ENCODE peak calls at places on chromosomes 4 and X, in ten cellular contexts. One of them, this sample, is unnamed.

GRCh38 chr4:73836373-73837269 is at the start of gene CXCL6:
- DNase-seq in mammary epithelial cell: no peak
- DNase-seq in ELR: peak; percentile 61
- DNase-seq in iris pigment epithelial cell: peak; percentile 60
- DNase-seq in endodermal cell: peak; percentile 87
- DNase-seq in nephron progenitor cell: peak; percentile 66
- DNase-seq in neural crest cell: peak; percentile 36
- DNase-seq in RPMI7951: no peak
- DNase-seq in GM13977: no peak
- DNase-seq in activated T-cell treated with anti-CD3 and anti-CD28 coated beads, Interleukin-2, amount 50 U/mL, for 1 hour: no peak
- DNase-seq in this sample: no peak

GRCh38 chrX:151510203-151510602 is 53.3 kb upstream of the PASD1 start:
- DNase-seq in RPMI7951: no peak
- DNase-seq in activated T-cell treated with anti-CD3 and anti-CD28 coated beads, Interleukin-2, amount 50 U/mL, for 1 hour: no peak
- DNase-seq in neural crest cell: no peak
- DNase-seq in iris pigment epithelial cell: no peak
- DNase-seq in endodermal cell: no peak
- DNase-seq in GM13977: no peak
- DNase-seq in nephron progenitor cell: no peak
- DNase-seq in ELR: no peak
- DNase-seq in mammary epithelial cell: no peak
- DNase-seq in this sample: no peak

GRCh38 chrX:41350976-41351569 is 17.1 kb downstream of the DDX3X start:
- DNase-seq in neural crest cell: no peak
- DNase-seq in GM13977: no peak
- DNase-seq in RPMI7951: peak; percentile 25
- DNase-seq in mammary epithelial cell: no peak
- DNase-seq in endodermal cell: peak; percentile 43
- DNase-seq in activated T-cell treated with anti-CD3 and anti-CD28 coated beads, Interleukin-2, amount 50 U/mL, for 1 hour: no peak
- DNase-seq in iris pigment epithelial cell: peak; percentile 11
- DNase-seq in nephron progenitor cell: no peak
- DNase-seq in ELR: peak; percentile 42
- DNase-seq in this sample: no peak

GRCh38 chr4:96352051-96352517 is 512.2 kb downstream of the PDHA2 start:
- DNase-seq in mammary epithelial cell: peak; percentile 14
- DNase-seq in neural crest cell: peak; percentile 17
- DNase-seq in nephron progenitor cell: peak; percentile 10
- DNase-seq in ELR: no peak
- DNase-seq in iris pigment epithelial cell: peak; percentile 14
- DNase-seq in GM13977: no peak
- DNase-seq in activated T-cell treated with anti-CD3 and anti-CD28 coated beads, Interleukin-2, amount 50 U/mL, for 1 hour: no peak
- DNase-seq in RPMI7951: no peak
- DNase-seq in endodermal cell: peak; percentile 63
- DNase-seq in this sample: no peak

GRCh38 chr4:15757084-15757483 is 21.0 kb upstream of the CD38 start:
- DNase-seq in RPMI7951: no peak
- DNase-seq in mammary epithelial cell: no peak
- DNase-seq in activated T-cell treated with anti-CD3 and anti-CD28 coated beads, Interleukin-2, amount 50 U/mL, for 1 hour: no peak
- DNase-seq in iris pigment epithelial cell: no peak
- DNase-seq in GM13977: no peak
- DNase-seq in endodermal cell: no peak
- DNase-seq in neural crest cell: no peak
- DNase-seq in ELR: no peak
- DNase-seq in nephron progenitor cell: no peak
- DNase-seq in this sample: no peak

GRCh38 chr4:41133619-41134018 is 80.7 kb downstream of the APBB2 start:
- DNase-seq in nephron progenitor cell: no peak
- DNase-seq in ELR: no peak
- DNase-seq in endodermal cell: peak; percentile 78
- DNase-seq in neural crest cell: no peak
- DNase-seq in RPMI7951: no peak
- DNase-seq in activated T-cell treated with anti-CD3 and anti-CD28 coated beads, Interleukin-2, amount 50 U/mL, for 1 hour: no peak
- DNase-seq in GM13977: no peak
- DNase-seq in iris pigment epithelial cell: no peak
- DNase-seq in mammary epithelial cell: no peak
- DNase-seq in this sample: no peak

GRCh38 chr4:185265942-185266341 is 56.5 kb downstream of the SNX25 start:
- DNase-seq in activated T-cell treated with anti-CD3 and anti-CD28 coated beads, Interleukin-2, amount 50 U/mL, for 1 hour: no peak
- DNase-seq in iris pigment epithelial cell: peak; percentile 83
- DNase-seq in nephron progenitor cell: no peak
- DNase-seq in endodermal cell: no peak
- DNase-seq in GM13977: peak; percentile 20
- DNase-seq in RPMI7951: peak; percentile 80
- DNase-seq in mammary epithelial cell: peak; percentile 35
- DNase-seq in ELR: peak; percentile 58
- DNase-seq in neural crest cell: no peak
- DNase-seq in this sample: no peak

GRCh38 chr4:113935190-113935589 is 44.3 kb downstream of the ARSJ start:
- DNase-seq in iris pigment epithelial cell: peak; percentile 56
- DNase-seq in activated T-cell treated with anti-CD3 and anti-CD28 coated beads, Interleukin-2, amount 50 U/mL, for 1 hour: no peak
- DNase-seq in endodermal cell: no peak
- DNase-seq in ELR: no peak
- DNase-seq in mammary epithelial cell: no peak
- DNase-seq in RPMI7951: no peak
- DNase-seq in neural crest cell: no peak
- DNase-seq in nephron progenitor cell: no peak
- DNase-seq in GM13977: no peak
- DNase-seq in this sample: no peak

GRCh38 chrX:21912989-21913388 is 27.5 kb upstream of the SMS start:
- DNase-seq in neural crest cell: no peak
- DNase-seq in ELR: no peak
- DNase-seq in iris pigment epithelial cell: no peak
- DNase-seq in mammary epithelial cell: no peak
- DNase-seq in GM13977: no peak
- DNase-seq in activated T-cell treated with anti-CD3 and anti-CD28 coated beads, Interleukin-2, amount 50 U/mL, for 1 hour: no peak
- DNase-seq in nephron progenitor cell: no peak
- DNase-seq in RPMI7951: no peak
- DNase-seq in endodermal cell: no peak
- DNase-seq in this sample: no peak

GRCh38 chr4:83231620-83232056 is 53.0 kb downstream of the COQ2 start:
- DNase-seq in nephron progenitor cell: no peak
- DNase-seq in iris pigment epithelial cell: peak; percentile 31
- DNase-seq in ELR: peak; percentile 76
- DNase-seq in GM13977: no peak
- DNase-seq in activated T-cell treated with anti-CD3 and anti-CD28 coated beads, Interleukin-2, amount 50 U/mL, for 1 hour: no peak
- DNase-seq in mammary epithelial cell: peak; percentile 82
- DNase-seq in RPMI7951: peak; percentile 88
- DNase-seq in neural crest cell: no peak
- DNase-seq in endodermal cell: no peak
- DNase-seq in this sample: no peak

GRCh38 chr4:83438719-83439118 is 16.9 kb downstream of the HELQ start:
- DNase-seq in GM13977: no peak
- DNase-seq in mammary epithelial cell: peak; percentile 7
- DNase-seq in endodermal cell: no peak
- DNase-seq in ELR: peak; percentile 6
- DNase-seq in activated T-cell treated with anti-CD3 and anti-CD28 coated beads, Interleukin-2, amount 50 U/mL, for 1 hour: no peak
- DNase-seq in iris pigment epithelial cell: peak; percentile 6
- DNase-seq in neural crest cell: no peak
- DNase-seq in nephron progenitor cell: no peak
- DNase-seq in RPMI7951: no peak
- DNase-seq in this sample: no peak

GRCh38 chr4:174461438-174462106 is 60.7 kb downstream of the HPGD start:
- DNase-seq in endodermal cell: no peak
- DNase-seq in mammary epithelial cell: no peak
- DNase-seq in iris pigment epithelial cell: peak; percentile 12
- DNase-seq in activated T-cell treated with anti-CD3 and anti-CD28 coated beads, Interleukin-2, amount 50 U/mL, for 1 hour: no peak
- DNase-seq in RPMI7951: no peak
- DNase-seq in neural crest cell: no peak
- DNase-seq in ELR: no peak
- DNase-seq in GM13977: no peak
- DNase-seq in nephron progenitor cell: no peak
- DNase-seq in this sample: no peak

GRCh38 chrX:44953734-44954502 is 80.9 kb downstream of the KDM6A start:
- DNase-seq in GM13977: no peak
- DNase-seq in activated T-cell treated with anti-CD3 and anti-CD28 coated beads, Interleukin-2, amount 50 U/mL, for 1 hour: no peak
- DNase-seq in neural crest cell: no peak
- DNase-seq in ELR: no peak
- DNase-seq in endodermal cell: no peak
- DNase-seq in iris pigment epithelial cell: no peak
- DNase-seq in RPMI7951: no peak
- DNase-seq in mammary epithelial cell: no peak
- DNase-seq in nephron progenitor cell: peak; percentile 33
- DNase-seq in this sample: no peak

GRCh38 chr4:17787315-17787714 is 5.9 kb upstream of the FAM184B start:
- DNase-seq in mammary epithelial cell: peak; percentile 80
- DNase-seq in GM13977: no peak
- DNase-seq in neural crest cell: no peak
- DNase-seq in nephron progenitor cell: no peak
- DNase-seq in ELR: peak; percentile 82
- DNase-seq in iris pigment epithelial cell: peak; percentile 78
- DNase-seq in endodermal cell: no peak
- DNase-seq in RPMI7951: no peak
- DNase-seq in activated T-cell treated with anti-CD3 and anti-CD28 coated beads, Interleukin-2, amount 50 U/mL, for 1 hour: no peak
- DNase-seq in this sample: no peak

GRCh38 chr4:40564815-40565505 is 64.7 kb downstream of the RBM47 start:
- DNase-seq in neural crest cell: no peak
- DNase-seq in activated T-cell treated with anti-CD3 and anti-CD28 coated beads, Interleukin-2, amount 50 U/mL, for 1 hour: no peak
- DNase-seq in GM13977: no peak
- DNase-seq in mammary epithelial cell: no peak
- DNase-seq in RPMI7951: peak; percentile 52
- DNase-seq in iris pigment epithelial cell: peak; percentile 41
- DNase-seq in ELR: no peak
- DNase-seq in endodermal cell: peak; percentile 86
- DNase-seq in nephron progenitor cell: no peak
- DNase-seq in this sample: no peak

GRCh38 chrX:119189586-119189985 is 46.5 kb upstream of the PGRMC1 start:
- DNase-seq in activated T-cell treated with anti-CD3 and anti-CD28 coated beads, Interleukin-2, amount 50 U/mL, for 1 hour: no peak
- DNase-seq in GM13977: no peak
- DNase-seq in mammary epithelial cell: no peak
- DNase-seq in RPMI7951: no peak
- DNase-seq in nephron progenitor cell: no peak
- DNase-seq in endodermal cell: no peak
- DNase-seq in neural crest cell: no peak
- DNase-seq in iris pigment epithelial cell: no peak
- DNase-seq in ELR: no peak
- DNase-seq in this sample: no peak

GRCh38 chr4:38294238-38294637 is 334.0 kb downstream of the PTTG2 start:
- DNase-seq in activated T-cell treated with anti-CD3 and anti-CD28 coated beads, Interleukin-2, amount 50 U/mL, for 1 hour: no peak
- DNase-seq in GM13977: no peak
- DNase-seq in ELR: no peak
- DNase-seq in iris pigment epithelial cell: no peak
- DNase-seq in mammary epithelial cell: no peak
- DNase-seq in neural crest cell: no peak
- DNase-seq in nephron progenitor cell: no peak
- DNase-seq in RPMI7951: no peak
- DNase-seq in endodermal cell: no peak
- DNase-seq in this sample: no peak

GRCh38 chrX:39195156-39195555 is 393.9 kb downstream of the MID1IP1 start:
- DNase-seq in iris pigment epithelial cell: no peak
- DNase-seq in ELR: no peak
- DNase-seq in mammary epithelial cell: no peak
- DNase-seq in activated T-cell treated with anti-CD3 and anti-CD28 coated beads, Interleukin-2, amount 50 U/mL, for 1 hour: no peak
- DNase-seq in GM13977: no peak
- DNase-seq in RPMI7951: no peak
- DNase-seq in nephron progenitor cell: no peak
- DNase-seq in neural crest cell: no peak
- DNase-seq in endodermal cell: peak; percentile 60
- DNase-seq in this sample: no peak

GRCh38 chr4:99436462-99436861 is 1.3 kb upstream of the ADH7 start:
- DNase-seq in ELR: no peak
- DNase-seq in nephron progenitor cell: no peak
- DNase-seq in iris pigment epithelial cell: no peak
- DNase-seq in RPMI7951: no peak
- DNase-seq in mammary epithelial cell: no peak
- DNase-seq in endodermal cell: no peak
- DNase-seq in activated T-cell treated with anti-CD3 and anti-CD28 coated beads, Interleukin-2, amount 50 U/mL, for 1 hour: no peak
- DNase-seq in GM13977: no peak
- DNase-seq in neural crest cell: no peak
- DNase-seq in this sample: no peak

GRCh38 chr4:27407616-27408015 is 547.0 kb downstream of the STIM2 start:
- DNase-seq in nephron progenitor cell: no peak
- DNase-seq in activated T-cell treated with anti-CD3 and anti-CD28 coated beads, Interleukin-2, amount 50 U/mL, for 1 hour: no peak
- DNase-seq in endodermal cell: no peak
- DNase-seq in ELR: no peak
- DNase-seq in neural crest cell: no peak
- DNase-seq in mammary epithelial cell: no peak
- DNase-seq in iris pigment epithelial cell: no peak
- DNase-seq in GM13977: no peak
- DNase-seq in RPMI7951: no peak
- DNase-seq in this sample: no peak

GRCh38 chrX:19886888-19887531 is 390 bp downstream of the SH3KBP1 start:
- DNase-seq in iris pigment epithelial cell: no peak
- DNase-seq in GM13977: peak; percentile 52
- DNase-seq in activated T-cell treated with anti-CD3 and anti-CD28 coated beads, Interleukin-2, amount 50 U/mL, for 1 hour: peak; percentile 42
- DNase-seq in ELR: peak; percentile 35
- DNase-seq in RPMI7951: no peak
- DNase-seq in neural crest cell: peak; percentile 8
- DNase-seq in nephron progenitor cell: peak; percentile 36
- DNase-seq in mammary epithelial cell: no peak
- DNase-seq in endodermal cell: peak; percentile 58
- DNase-seq in this sample: no peak

GRCh38 chr4:100462206-100462605 is 55.6 kb downstream of the EMCN start:
- DNase-seq in iris pigment epithelial cell: peak; percentile 56
- DNase-seq in neural crest cell: no peak
- DNase-seq in GM13977: no peak
- DNase-seq in nephron progenitor cell: no peak
- DNase-seq in RPMI7951: peak; percentile 4
- DNase-seq in endodermal cell: no peak
- DNase-seq in ELR: peak; percentile 72
- DNase-seq in mammary epithelial cell: peak; percentile 58
- DNase-seq in activated T-cell treated with anti-CD3 and anti-CD28 coated beads, Interleukin-2, amount 50 U/mL, for 1 hour: no peak
- DNase-seq in this sample: no peak

This sample was measured in naive thymus-derived CD8-positive, alpha-beta T cell.